ENCODE peak calls at places on chromosomes 12 and 14, in six cellular contexts. P, C, Y, O, G and W are unnamed samples.

GRCh38 chr14:77158175-77158908 is 16.8 kb upstream of the ZDHHC22 start:
- DNase-seq in P (no peak), O (peak), C (no peak), G (no peak), Y (peak), W (no peak)

GRCh38 chr12:107012736-107013425 is 25.9 kb upstream of the MTERF2 start:
- DNase-seq in O (no peak), Y (no peak), G (no peak), P (no peak), C (no peak), W (no peak)

GRCh38 chr14:101598571-101599233 is 37.4 kb downstream of the DIO3 start:
- DNase-seq in C (no peak), O (no peak), P (no peak), G (no peak), Y (no peak), W (no peak)

GRCh38 chr14:35818346-35819115 is 7.6 kb upstream of the BRMS1L start:
- DNase-seq in G (no peak), O (peak), C (peak), P (no peak), Y (peak), W (peak)

GRCh38 chr14:104212206-104213095 is 74.1 kb downstream of the KIF26A start:
- DNase-seq in P (no peak), C (no peak), O (no peak), G (no peak), Y (no peak), W (no peak)

GRCh38 chr12:2324375-2324774 is 271.6 kb downstream of the CACNA1C start:
- DNase-seq in G (no peak), Y (no peak), P (no peak), O (no peak), C (no peak), W (no peak)

GRCh38 chr14:72476657-72477499 is 417.0 kb downstream of the DPF3 start:
- DNase-seq in C (no peak), O (peak), Y (peak), P (peak), G (peak), W (peak)

GRCh38 chr14:37230551-37231194 is 32.9 kb downstream of the MIPOL1 start:
- DNase-seq in C (peak), Y (peak), G (no peak), O (peak), P (peak), W (peak)

GRCh38 chr12:93572712-93573551 is 457 bp downstream of the SOCS2 start:
- DNase-seq in O (peak), P (no peak), C (no peak), G (no peak), Y (peak), W (peak)

GRCh38 chr12:49059385-49060232 is 985 bp downstream of the KMT2D start:
- DNase-seq in Y (peak), C (no peak), O (peak), G (no peak), P (peak), W (peak)